ENCODE peak calls at places on chromosome 18, in seven cellular contexts. W is pancreas; P is spleen; J is A549; Z is CD8-positive, alpha-beta memory T cell; I is ascending aorta; A is CD8-positive, alpha-beta T cell. C is an unnamed sample.

GRCh38 chr18:50071393-50071792 is 123.6 kb downstream of the MYO5B start:
- DNase-seq in I (no peak), Z (no peak), J (no peak), P (no peak), A (no peak), W (no peak), C (no peak)

GRCh38 chr18:1968801-1969498 is 602.4 kb downstream of the METTL4 start:
- DNase-seq in J (no peak), I (no peak), P (no peak), Z (no peak), W (no peak), A (no peak), C (no peak)

GRCh38 chr18:8116346-8117007 is 492.8 kb upstream of the RAB12 start:
- DNase-seq in W (no peak), A (no peak), P (no peak), J (peak; percentile 51), I (no peak), Z (no peak), C (no peak)

GRCh38 chr18:7812431-7813063 is 245.4 kb downstream of the PTPRM start:
- DNase-seq in A (no peak), W (no peak), J (no peak), P (no peak), I (no peak), Z (no peak), C (peak; percentile 15)

GRCh38 chr18:46322411-46322891 is 218.3 kb downstream of the HAUS1 start:
- DNase-seq in A (no peak), I (no peak), P (no peak), Z (no peak), J (no peak), W (no peak), C (peak; percentile 65)

GRCh38 chr18:71529708-71530303 is 1014.3 kb downstream of the CBLN2 start:
- DNase-seq in W (no peak), I (no peak), Z (no peak), J (no peak), P (no peak), A (no peak), C (no peak)

GRCh38 chr18:48627216-48627615 is 88.4 kb downstream of the CTIF start:
- DNase-seq in I (no peak), J (no peak), Z (no peak), W (no peak), P (no peak), A (no peak), C (no peak)

GRCh38 chr18:23812566-23813440 is 123.5 kb downstream of the LAMA3 start:
- DNase-seq in I (no peak), W (no peak), P (no peak), Z (no peak), A (no peak), J (peak; percentile 19), C (no peak)

GRCh38 chr18:46891742-46892214 is 25.5 kb downstream of the PIAS2 start:
- DNase-seq in Z (no peak), J (no peak), W (no peak), A (no peak), P (no peak), I (no peak), C (no peak)

GRCh38 chr18:13137041-13137938 is 81.3 kb upstream of the LDLRAD4 start:
- DNase-seq in I (no peak), P (peak; percentile 91), Z (peak; percentile 64), A (no peak), W (peak; percentile 38), J (no peak), C (peak; percentile 36)

GRCh38 chr18:36729197-36729596 is 99.6 kb downstream of the TPGS2 start:
- DNase-seq in W (no peak), P (no peak), Z (no peak), I (no peak), A (no peak), J (no peak), C (no peak)

GRCh38 chr18:111292-112014 is 46.9 kb upstream of the USP14 start:
- DNase-seq in W (peak; percentile 89), J (peak; percentile 33), Z (peak; percentile 76), P (peak; percentile 89), A (peak; percentile 61), I (no peak), C (peak; percentile 80)

GRCh38 chr18:57150828-57151227 is 3.9 kb downstream of the BOD1L2 start:
- DNase-seq in J (no peak), W (peak; percentile 53), P (no peak), I (no peak), Z (no peak), A (no peak), C (no peak)

GRCh38 chr18:11830585-11830984 is 20.6 kb upstream of the CHMP1B start:
- DNase-seq in Z (no peak), A (no peak), J (no peak), P (no peak), W (no peak), I (no peak), C (no peak)

GRCh38 chr18:46751882-46752281 is 5.0 kb downstream of the ST8SIA5 start:
- DNase-seq in J (no peak), Z (no peak), I (no peak), P (no peak), W (no peak), A (no peak), C (no peak)

GRCh38 chr18:35458271-35458670 is 39.5 kb downstream of the INO80C start:
- DNase-seq in W (no peak), I (no peak), A (no peak), J (no peak), P (no peak), Z (no peak), C (no peak)

GRCh38 chr18:35454803-35455202 is 43.0 kb downstream of the INO80C start:
- DNase-seq in P (no peak), A (no peak), I (no peak), W (no peak), J (no peak), Z (no peak), C (no peak)

GRCh38 chr18:35457140-35457704 is 40.5 kb downstream of the INO80C start:
- DNase-seq in W (no peak), Z (no peak), J (no peak), P (no peak), I (no peak), A (no peak), C (no peak)

GRCh38 chr18:35458677-35459441 is 38.9 kb downstream of the INO80C start:
- DNase-seq in A (no peak), J (peak; percentile 43), Z (no peak), W (no peak), P (peak; percentile 86), I (no peak), C (peak; percentile 15)

DNA sequence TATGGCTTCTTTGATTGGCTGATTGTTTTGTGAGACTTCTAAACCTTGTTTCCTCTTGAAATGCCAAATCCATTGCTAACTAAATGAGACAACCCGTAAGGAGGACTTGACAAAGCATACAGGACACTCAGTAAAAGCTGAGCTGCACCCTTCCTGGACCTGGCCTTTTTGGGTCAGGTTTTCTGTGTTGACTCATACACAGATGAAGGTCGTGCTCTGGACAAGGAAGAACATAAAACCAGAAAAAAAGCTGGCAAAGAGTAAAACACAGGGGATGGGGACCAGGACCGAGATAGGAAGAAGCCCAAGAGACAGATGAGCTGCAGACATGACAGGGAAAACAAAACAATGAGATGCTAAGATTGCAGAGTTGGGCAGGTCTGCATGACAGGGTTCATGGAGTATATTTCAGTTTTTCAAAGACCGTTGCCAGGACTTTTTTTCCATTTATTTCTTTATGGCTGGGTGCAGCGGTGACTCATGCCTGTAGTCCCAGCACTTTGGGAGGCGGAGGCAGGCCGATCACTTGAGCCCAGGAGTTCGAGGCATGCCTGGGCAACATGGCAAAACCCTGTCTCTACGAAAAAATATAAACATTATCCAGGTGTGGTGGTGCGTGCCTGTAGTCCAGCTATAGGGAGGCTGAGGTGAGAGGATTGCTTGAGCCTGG is 41.4 kb downstream of the INO80C start:
- DNase-seq in P (no peak), I (no peak), Z (no peak), W (no peak), J (no peak), A (no peak), C (no peak)
- H3K4me1 ChIP-seq in P (peaks cover 11% of the 10 kb centered on the region), I (peaks cover 16% of the 10 kb centered on the region), Z (no peaks in the 10 kb centered on the region), W (no peaks in the 10 kb centered on the region), J (peaks cover 71% of the 10 kb centered on the region), A (no peaks in the 10 kb centered on the region), C (peaks cover 6% of the 10 kb centered on the region)

DNA sequence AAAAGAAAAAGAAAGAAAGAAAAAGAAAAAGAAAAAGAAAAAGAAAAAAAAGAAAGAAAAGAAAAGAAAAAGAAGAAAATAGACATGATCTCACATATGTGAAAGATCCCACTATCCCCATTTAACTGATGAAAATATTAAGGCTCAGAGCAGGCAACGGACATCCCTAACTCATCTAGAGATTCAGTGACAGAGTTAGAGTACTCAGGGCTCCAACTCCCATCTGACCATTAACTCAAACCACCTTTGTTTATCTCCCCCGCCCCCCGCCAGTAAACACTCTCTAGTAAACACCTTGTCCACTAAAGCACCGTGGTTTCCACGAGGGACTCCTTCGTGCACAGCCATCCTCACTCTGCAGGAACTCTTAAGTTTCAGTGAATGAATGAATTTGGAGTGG is 142.9 kb downstream of the TGIF1 start:
- DNase-seq in J (no peak), Z (no peak), P (no peak), I (no peak), W (no peak), A (no peak), C (no peak)
- H3K4me1 ChIP-seq in J (peaks cover 62% of the 10 kb centered on the region), Z (peaks cover 41% of the 10 kb centered on the region), P (peaks cover 42% of the 10 kb centered on the region), I (peaks cover 38% of the 10 kb centered on the region), W (peaks cover 7% of the 10 kb centered on the region), A (peaks cover 41% of the 10 kb centered on the region), C (peaks cover 37% of the 10 kb centered on the region)

DNA sequence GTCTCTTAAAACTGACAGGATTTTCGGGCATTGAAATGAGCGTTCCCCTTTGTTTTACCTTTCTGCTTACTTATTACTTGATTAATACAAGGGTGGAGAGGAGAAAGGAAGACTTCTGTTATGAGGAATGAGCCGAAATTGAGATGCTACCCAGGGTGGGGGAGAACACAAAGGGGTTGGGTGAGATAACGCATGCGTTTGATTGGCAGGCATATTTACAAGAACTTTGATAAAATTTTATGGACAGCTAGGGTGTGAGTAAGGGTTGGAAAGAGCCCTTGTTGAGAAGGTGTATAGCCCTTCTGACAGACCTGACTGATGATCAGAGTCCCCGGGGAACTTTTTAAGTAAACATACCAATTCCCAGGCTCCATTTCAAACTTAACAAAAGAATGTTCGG is 1.8 kb downstream of the RNF138 start:
- DNase-seq in Z (no peak), A (no peak), W (no peak), P (no peak), I (no peak), J (peak; percentile 11), C (no peak)
- H3K4me1 ChIP-seq in Z (peaks cover 47% of the 10 kb centered on the region), A (peaks cover 41% of the 10 kb centered on the region), W (peaks cover 13% of the 10 kb centered on the region), P (peaks cover 58% of the 10 kb centered on the region), I (peaks cover 12% of the 10 kb centered on the region), J (peaks cover 13% of the 10 kb centered on the region), C (peaks cover 12% of the 10 kb centered on the region)

GRCh38 chr18:10065296-10065695 is 151.5 kb downstream of the VAPA start:
- DNase-seq in Z (no peak), J (no peak), W (no peak), A (no peak), I (no peak), P (no peak), C (no peak)

GRCh38 chr18:10064267-10064666 is 150.5 kb downstream of the VAPA start:
- DNase-seq in J (no peak), I (no peak), W (no peak), Z (no peak), P (no peak), A (no peak), C (no peak)

GRCh38 chr18:10062292-10062940 is 148.6 kb downstream of the VAPA start:
- DNase-seq in Z (no peak), J (no peak), A (no peak), I (no peak), P (no peak), W (no peak), C (no peak)

GRCh38 chr18:10061566-10061965 is 147.8 kb downstream of the VAPA start:
- DNase-seq in I (no peak), J (no peak), P (no peak), Z (no peak), W (no peak), A (no peak), C (no peak)

GRCh38 chr18:10062941-10063300 is 149.1 kb downstream of the VAPA start:
- DNase-seq in J (no peak), W (no peak), I (no peak), Z (no peak), P (no peak), A (no peak), C (no peak)
- H3K4me1 ChIP-seq in J (peaks cover 7% of the 10 kb centered on the region), W (no peaks in the 10 kb centered on the region), I (peaks cover 6% of the 10 kb centered on the region), Z (no peaks in the 10 kb centered on the region), P (peaks cover 20% of the 10 kb centered on the region), A (no peaks in the 10 kb centered on the region), C (peaks cover 5% of the 10 kb centered on the region)

C was measured in thyroid gland.